ENCODE peak calls at places on chromosomes 2 and 18, in ten cellular contexts. P is HFF-Myc, I is bronchial epithelial cell, C is mucosa of descending colon, R is ovary, L is B cell, H is heart right ventricle, S is heart left ventricle, M is stomach, D is WERI-Rb-1. O is an unnamed sample.

GRCh38 chr2:80326214-80326613 is 21.7 kb upstream of the LRRTM1 start:
- DNase-seq in P (peak; percentile 2), I (peak; percentile 43), S (no peak), R (no peak), L (no peak), D (peak; percentile 74), H (peak; percentile 17), C (no peak), M (no peak), O (no peak)

GRCh38 chr2:239006886-239007285 is 159.0 kb downstream of the TWIST2 start:
- DNase-seq in S (no peak), C (no peak), H (no peak), P (no peak), I (peak; percentile 89), L (no peak), R (no peak), D (no peak), M (peak; percentile 23), O (no peak)

GRCh38 chr2:240989451-240990265 is 8.8 kb upstream of the SNED1 start:
- DNase-seq in S (no peak), P (no peak), C (peak; percentile 57), L (no peak), D (peak; percentile 79), I (no peak), R (peak; percentile 36), M (peak; percentile 46), H (no peak), O (peak; percentile 63)

GRCh38 chr2:164735309-164735919 is 106.2 kb downstream of the COBLL1 start:
- DNase-seq in C (no peak), S (no peak), M (no peak), R (no peak), D (no peak), H (no peak), L (no peak), I (no peak), P (no peak), O (no peak)

GRCh38 chr18:11865071-11865470 is 13.9 kb downstream of the CHMP1B start:
- DNase-seq in S (no peak), H (no peak), L (no peak), C (no peak), P (no peak), M (no peak), D (no peak), R (no peak), I (no peak), O (no peak)

GRCh38 chr2:23662466-23662865 is 264.5 kb downstream of the ATAD2B start:
- DNase-seq in P (no peak), D (no peak), R (no peak), I (no peak), L (no peak), H (no peak), S (peak; percentile 36), C (peak; percentile 39), M (no peak), O (no peak)

GRCh38 chr2:240996834-240997140 is 1.6 kb upstream of the SNED1 start:
- DNase-seq in M (no peak), D (no peak), I (no peak), H (peak; percentile 6), R (no peak), S (no peak), C (peak; percentile 36), L (no peak), P (no peak), O (peak; percentile 39)

GRCh38 chr18:35247412-35248249 is 6.8 kb downstream of the ZNF397 start:
- DNase-seq in P (no peak), C (no peak), M (no peak), L (peak; percentile 67), I (no peak), D (no peak), R (no peak), H (no peak), S (no peak), O (no peak)

GRCh38 chr2:230899287-230899686 is 25.8 kb downstream of the GPR55 start:
- DNase-seq in H (no peak), S (peak; percentile 4), L (no peak), I (no peak), R (no peak), P (no peak), M (peak; percentile 19), D (no peak), C (no peak), O (no peak)

GRCh38 chr2:71120195-71120594 is 9.8 kb downstream of the MCEE start:
- DNase-seq in D (no peak), I (no peak), H (no peak), C (no peak), M (no peak), R (no peak), S (no peak), L (no peak), P (no peak), O (no peak)

GRCh38 chr2:216985658-216986141 is 125.8 kb upstream of the TNP1 start:
- DNase-seq in L (no peak), H (no peak), R (no peak), P (no peak), C (no peak), I (no peak), D (peak; percentile 53), S (no peak), M (no peak), O (no peak)

GRCh38 chr2:127143851-127144782 is 37.2 kb upstream of the BIN1 start:
- DNase-seq in M (no peak), D (no peak), S (no peak), I (peak; percentile 13), P (no peak), H (no peak), C (no peak), L (no peak), R (no peak), O (no peak)

GRCh38 chr2:174678395-174678794 is 80.8 kb upstream of the WIPF1 start:
- DNase-seq in C (no peak), L (no peak), P (no peak), D (no peak), R (no peak), M (no peak), I (no peak), H (no peak), S (no peak), O (no peak)

GRCh38 chr2:68390600-68390999 is 25.5 kb downstream of the PLEK start:
- DNase-seq in M (no peak), R (no peak), C (no peak), L (no peak), I (no peak), D (no peak), H (no peak), P (no peak), S (no peak), O (no peak)

GRCh38 chr2:119225084-119225864 is 1.6 kb downstream of the STEAP3 start:
- DNase-seq in M (peak; percentile 75), H (no peak), S (no peak), R (no peak), C (no peak), I (no peak), P (no peak), L (no peak), D (peak; percentile 59), O (no peak)

GRCh38 chr2:160674076-160674630 is 180.5 kb upstream of the RBMS1 start:
- DNase-seq in C (no peak), L (no peak), R (no peak), I (no peak), M (no peak), H (no peak), S (no peak), P (no peak), D (no peak), O (no peak)

GRCh38 chr18:59008302-59008974 is 131.2 kb upstream of the SEC11C start:
- DNase-seq in S (no peak), I (peak; percentile 94), M (no peak), P (peak; percentile 63), D (no peak), L (no peak), H (no peak), R (no peak), C (no peak), O (no peak)

GRCh38 chr2:57890993-57891688 is 155.5 kb upstream of the VRK2 start:
- DNase-seq in C (no peak), P (no peak), S (no peak), M (no peak), L (no peak), H (no peak), R (no peak), D (no peak), I (no peak), O (no peak)

GRCh38 chr2:32777714-32778113 is 149.9 kb downstream of the TTC27 start:
- DNase-seq in C (no peak), M (no peak), D (no peak), L (no peak), H (no peak), P (no peak), R (no peak), S (no peak), I (no peak), O (no peak)

GRCh38 chr2:20506281-20506685 is 59.4 kb downstream of the RHOB start:
- DNase-seq in P (no peak), D (no peak), L (no peak), M (no peak), R (no peak), I (peak; percentile 62), C (no peak), S (no peak), H (no peak), O (no peak)
- TF ChIP-seq CTCF in P (peak; percentile 25), D (no peak), L (no peak), M (no peak), R (no peak), I (peak; percentile 10), C (no peak), S (no peak), H (peak; percentile 37), O (no peak)

GRCh38 chr2:209936106-209936663 is 66.3 kb upstream of the RPE start:
- DNase-seq in C (no peak), S (no peak), L (no peak), D (no peak), R (no peak), P (no peak), M (no peak), H (no peak), I (peak; percentile 22), O (no peak)
- TF ChIP-seq CTCF in C (no peak), S (no peak), L (no peak), D (no peak), R (no peak), P (no peak), M (peak; percentile 35), H (no peak), I (no peak), O (peak; percentile 17)

DNA sequence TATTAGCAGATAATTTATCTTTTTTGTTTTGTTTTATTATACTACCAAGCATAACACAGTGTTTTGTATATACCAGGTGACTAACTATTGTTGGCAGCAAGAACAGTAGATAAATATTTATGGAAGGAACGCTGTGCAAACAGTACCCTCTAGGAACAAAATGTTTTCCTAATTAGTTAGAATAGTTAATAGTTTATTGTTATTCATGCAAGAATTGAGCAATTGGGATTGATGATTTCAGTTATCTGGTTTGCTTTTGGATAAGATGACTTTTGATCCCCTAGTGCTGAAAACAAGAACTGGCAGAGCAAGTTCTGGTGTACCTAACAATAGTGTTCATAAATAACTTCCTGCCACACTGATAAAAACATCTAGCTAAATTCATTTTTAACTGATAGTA is 323.3 kb downstream of the TGIF1 start:
- DNase-seq in H (no peak), S (no peak), M (no peak), R (no peak), C (no peak), D (no peak), I (peak; percentile 70), P (no peak), L (no peak), O (no peak)
- TF ChIP-seq CTCF in H (peak; percentile 9), S (no peak), M (peak; percentile 37), R (no peak), C (no peak), D (no peak), I (peak; percentile 29), P (no peak), L (no peak), O (no peak)

GRCh38 chr2:105385703-105386540 is 12.9 kb downstream of the FHL2 start:
- DNase-seq in C (no peak), D (no peak), M (peak; percentile 66), S (peak; percentile 27), R (no peak), P (no peak), H (no peak), L (no peak), I (no peak), O (no peak)
- TF ChIP-seq CTCF in C (no peak), D (no peak), M (no peak), S (no peak), R (no peak), P (no peak), H (no peak), L (no peak), I (no peak), O (no peak)

O was measured in lower lobe of right lung.